ENCODE peak calls at places on chromosome 9, in four cellular contexts. One of them, this sample, is unnamed.

GRCh38 chr9:128091144-128091543 is 23.1 kb downstream of the SLC25A25 start:
- DNase-seq in NB4: no peak
- DNase-seq in transverse colon: peak; percentile 48
- DNase-seq in bronchial epithelial cell: no peak
- DNase-seq in this sample: no peak

GRCh38 chr9:19876569-19877316 is 87.9 kb upstream of the SLC24A2 start:
- DNase-seq in NB4: no peak
- DNase-seq in transverse colon: no peak
- DNase-seq in bronchial epithelial cell: no peak
- DNase-seq in this sample: no peak

GRCh38 chr9:81879501-81879916 is 48.7 kb upstream of the SPATA31D4 start:
- DNase-seq in NB4: no peak
- DNase-seq in transverse colon: peak; percentile 65
- DNase-seq in bronchial epithelial cell: peak; percentile 57
- DNase-seq in this sample: peak; percentile 72

GRCh38 chr9:22817181-22817580 is 370.6 kb downstream of the DMRTA1 start:
- DNase-seq in NB4: no peak
- DNase-seq in transverse colon: no peak
- DNase-seq in bronchial epithelial cell: no peak
- DNase-seq in this sample: no peak

GRCh38 chr9:135170535-135170934 is 83.1 kb downstream of the OLFM1 start:
- DNase-seq in NB4: no peak
- DNase-seq in transverse colon: no peak
- DNase-seq in bronchial epithelial cell: no peak
- DNase-seq in this sample: no peak

GRCh38 chr9:110538621-110539020 is 40.9 kb downstream of the SVEP1 start:
- DNase-seq in NB4: no peak
- DNase-seq in transverse colon: no peak
- DNase-seq in bronchial epithelial cell: no peak
- DNase-seq in this sample: no peak

GRCh38 chr9:26313108-26313507 is 579.5 kb downstream of the CAAP1 start:
- DNase-seq in NB4: no peak
- DNase-seq in transverse colon: no peak
- DNase-seq in bronchial epithelial cell: no peak
- DNase-seq in this sample: no peak

GRCh38 chr9:89274838-89275237 is 36.2 kb upstream of the CKS2 start:
- DNase-seq in NB4: peak; percentile 68
- DNase-seq in transverse colon: no peak
- DNase-seq in bronchial epithelial cell: peak; percentile 73
- DNase-seq in this sample: no peak

GRCh38 chr9:109574061-109574882 is 76.2 kb upstream of the PTPN3 start:
- DNase-seq in NB4: peak; percentile 59
- DNase-seq in transverse colon: no peak
- DNase-seq in bronchial epithelial cell: peak; percentile 63
- DNase-seq in this sample: peak; percentile 47

GRCh38 chr9:118121361-118121760 is 417.2 kb downstream of the TLR4 start:
- DNase-seq in NB4: no peak
- DNase-seq in transverse colon: no peak
- DNase-seq in bronchial epithelial cell: peak; percentile 21
- DNase-seq in this sample: no peak

GRCh38 chr9:130903194-130904069 is 6.8 kb upstream of the QRFP start:
- DNase-seq in NB4: no peak
- DNase-seq in transverse colon: no peak
- DNase-seq in bronchial epithelial cell: no peak
- DNase-seq in this sample: no peak

GRCh38 chr9:69066955-69067354 is 31.4 kb downstream of the FXN start:
- DNase-seq in NB4: no peak
- DNase-seq in transverse colon: no peak
- DNase-seq in bronchial epithelial cell: no peak
- DNase-seq in this sample: no peak

GRCh38 chr9:97987490-97987889 is 4.3 kb downstream of the ANP32B start:
- DNase-seq in NB4: peak; percentile 25
- DNase-seq in transverse colon: no peak
- DNase-seq in bronchial epithelial cell: no peak
- DNase-seq in this sample: no peak

GRCh38 chr9:124149992-124150391 is 107.8 kb upstream of the NEK6 start:
- DNase-seq in NB4: peak; percentile 42
- DNase-seq in transverse colon: no peak
- DNase-seq in bronchial epithelial cell: peak; percentile 15
- DNase-seq in this sample: no peak

GRCh38 chr9:92740446-92740961 is 24.1 kb downstream of the BICD2 start:
- DNase-seq in NB4: peak; percentile 28
- DNase-seq in transverse colon: no peak
- DNase-seq in bronchial epithelial cell: peak; percentile 75
- DNase-seq in this sample: no peak

GRCh38 chr9:79264511-79265448 is 307.0 kb upstream of the TLE4 start:
- DNase-seq in NB4: peak; percentile 79
- DNase-seq in transverse colon: no peak
- DNase-seq in bronchial epithelial cell: no peak
- DNase-seq in this sample: no peak

GRCh38 chr9:73270967-73271722 is 119.5 kb downstream of the ANXA1 start:
- DNase-seq in NB4: peak; percentile 69
- DNase-seq in transverse colon: no peak
- DNase-seq in bronchial epithelial cell: peak; percentile 97
- DNase-seq in this sample: no peak

GRCh38 chr9:135504262-135505229 is 4.1 kb downstream of the MRPS2 start:
- DNase-seq in NB4: peak; percentile 73
- DNase-seq in transverse colon: peak; percentile 52
- DNase-seq in bronchial epithelial cell: peak; percentile 33
- DNase-seq in this sample: peak; percentile 52

GRCh38 chr9:77003366-77003765 is 16.1 kb upstream of the FOXB2 start:
- DNase-seq in NB4: no peak
- DNase-seq in transverse colon: no peak
- DNase-seq in bronchial epithelial cell: no peak
- DNase-seq in this sample: no peak

GRCh38 chr9:93361995-93362394 is 89.5 kb upstream of the FAM120A start:
- DNase-seq in NB4: no peak
- DNase-seq in transverse colon: no peak
- DNase-seq in bronchial epithelial cell: no peak
- DNase-seq in this sample: no peak

GRCh38 chr9:95431286-95431685 is 85.5 kb downstream of the PTCH1 start:
- DNase-seq in NB4: no peak
- DNase-seq in transverse colon: no peak
- DNase-seq in bronchial epithelial cell: no peak
- DNase-seq in this sample: no peak

GRCh38 chr9:104412238-104412637 is 91.8 kb upstream of the OR13F1 start:
- DNase-seq in NB4: peak; percentile 11
- DNase-seq in transverse colon: no peak
- DNase-seq in bronchial epithelial cell: no peak
- DNase-seq in this sample: no peak

GRCh38 chr9:125119643-125120286 is 23.6 kb downstream of the SCAI start:
- DNase-seq in NB4: no peak
- DNase-seq in transverse colon: no peak
- DNase-seq in bronchial epithelial cell: no peak
- DNase-seq in this sample: no peak

GRCh38 chr9:2039294-2040180 is 24.4 kb downstream of the SMARCA2 start:
- DNase-seq in NB4: no peak
- DNase-seq in transverse colon: no peak
- DNase-seq in bronchial epithelial cell: no peak
- DNase-seq in this sample: no peak

GRCh38 chr9:109329274-109330258 is 8.7 kb upstream of the EPB41L4B start:
- DNase-seq in NB4: no peak
- DNase-seq in transverse colon: peak; percentile 82
- DNase-seq in bronchial epithelial cell: peak; percentile 91
- DNase-seq in this sample: peak; percentile 80

GRCh38 chr9:32525506-32525905 is 490 bp downstream of the RIGI start:
- DNase-seq in NB4: peak; percentile 51
- DNase-seq in transverse colon: no peak
- DNase-seq in bronchial epithelial cell: peak; percentile 26
- DNase-seq in this sample: peak; percentile 26

GRCh38 chr9:120344230-120344629 is 235.7 kb downstream of the CDK5RAP2 start:
- DNase-seq in NB4: no peak
- DNase-seq in transverse colon: no peak
- DNase-seq in bronchial epithelial cell: peak; percentile 93
- DNase-seq in this sample: no peak

GRCh38 chr9:77648458-77649108 is 461 bp upstream of the GNA14 start:
- DNase-seq in NB4: peak; percentile 6
- DNase-seq in transverse colon: peak; percentile 71
- DNase-seq in bronchial epithelial cell: peak; percentile 7
- DNase-seq in this sample: peak; percentile 79

GRCh38 chr9:13033959-13034695 is 245.4 kb downstream of the MPDZ start:
- DNase-seq in NB4: peak; percentile 77
- DNase-seq in transverse colon: peak; percentile 48
- DNase-seq in bronchial epithelial cell: peak; percentile 50
- DNase-seq in this sample: peak; percentile 49

GRCh38 chr9:79681576-79681975 is 109.8 kb downstream of the TLE4 start:
- DNase-seq in NB4: no peak
- DNase-seq in transverse colon: no peak
- DNase-seq in bronchial epithelial cell: no peak
- DNase-seq in this sample: no peak

GRCh38 chr9:3760031-3760430 is 234.2 kb upstream of the RFX3 start:
- DNase-seq in NB4: no peak
- DNase-seq in transverse colon: no peak
- DNase-seq in bronchial epithelial cell: peak; percentile 88
- DNase-seq in this sample: no peak

GRCh38 chr9:87944096-87944495 is 26.3 kb downstream of the SPATA31C1 start:
- DNase-seq in NB4: peak; percentile 12
- DNase-seq in transverse colon: no peak
- DNase-seq in bronchial epithelial cell: no peak
- DNase-seq in this sample: no peak

GRCh38 chr9:124110307-124110915 is 98.8 kb downstream of the LHX2 start:
- DNase-seq in NB4: peak; percentile 76
- DNase-seq in transverse colon: peak; percentile 53
- DNase-seq in bronchial epithelial cell: peak; percentile 38
- DNase-seq in this sample: peak; percentile 67

GRCh38 chr9:124209279-124209678 is 48.5 kb upstream of the NEK6 start:
- DNase-seq in NB4: no peak
- DNase-seq in transverse colon: no peak
- DNase-seq in bronchial epithelial cell: no peak
- DNase-seq in this sample: no peak

GRCh38 chr9:77177894-77178794 is 810 bp downstream of the VPS13A start:
- DNase-seq in NB4: peak; percentile 69
- DNase-seq in transverse colon: peak; percentile 53
- DNase-seq in bronchial epithelial cell: peak; percentile 21
- DNase-seq in this sample: peak; percentile 62

GRCh38 chr9:95552814-95553546 is 36.2 kb upstream of the PTCH1 start:
- DNase-seq in NB4: no peak
- DNase-seq in transverse colon: no peak
- DNase-seq in bronchial epithelial cell: peak; percentile 3
- DNase-seq in this sample: no peak

GRCh38 chr9:69835412-69836080 is 14.9 kb downstream of the CFAP95 start:
- DNase-seq in NB4: no peak
- DNase-seq in transverse colon: no peak
- DNase-seq in bronchial epithelial cell: no peak
- DNase-seq in this sample: no peak

GRCh38 chr9:22216730-22217160 is 207.6 kb upstream of the CDKN2B start:
- DNase-seq in NB4: no peak
- DNase-seq in transverse colon: no peak
- DNase-seq in bronchial epithelial cell: no peak
- DNase-seq in this sample: no peak

GRCh38 chr9:96620155-96620514 is 492 bp upstream of the CDC14B start:
- DNase-seq in NB4: no peak
- DNase-seq in transverse colon: no peak
- DNase-seq in bronchial epithelial cell: no peak
- DNase-seq in this sample: no peak
- H3K4me3 ChIP-seq in NB4: peak overlapping the region; percentile 28
- H3K4me3 ChIP-seq in transverse colon: no peak overlapping the region
- H3K4me3 ChIP-seq in bronchial epithelial cell: peak overlapping the region; percentile 60
- H3K4me3 ChIP-seq in this sample: peak overlapping the region; percentile 49

GRCh38 chr9:137028281-137029057 is 432 bp upstream of the ABCA2 start:
- DNase-seq in NB4: peak; percentile 90
- DNase-seq in transverse colon: peak; percentile 83
- DNase-seq in bronchial epithelial cell: peak; percentile 12
- DNase-seq in this sample: peak; percentile 83

GRCh38 chr9:137029058-137029922 is 1.3 kb upstream of the ABCA2 start:
- DNase-seq in NB4: peak; percentile 92
- DNase-seq in transverse colon: peak; percentile 86
- DNase-seq in bronchial epithelial cell: peak; percentile 23
- DNase-seq in this sample: peak; percentile 87

GRCh38 chr9:137030528-137030927 is 1.4 kb downstream of the FUT7 start:
- DNase-seq in NB4: peak; percentile 98
- DNase-seq in transverse colon: no peak
- DNase-seq in bronchial epithelial cell: no peak
- DNase-seq in this sample: peak; percentile 31

GRCh38 chr9:137030931-137031527 is 859 bp downstream of the FUT7 start:
- DNase-seq in NB4: no peak
- DNase-seq in transverse colon: no peak
- DNase-seq in bronchial epithelial cell: no peak
- DNase-seq in this sample: no peak

GRCh38 chr9:137030006-137030405 is 1.9 kb downstream of the FUT7 start:
- DNase-seq in NB4: peak; percentile 80
- DNase-seq in transverse colon: no peak
- DNase-seq in bronchial epithelial cell: no peak
- DNase-seq in this sample: no peak
- H3K4me3 ChIP-seq in NB4: peak overlapping the region; percentile 64
- H3K4me3 ChIP-seq in transverse colon: no peak overlapping the region
- H3K4me3 ChIP-seq in bronchial epithelial cell: no peak overlapping the region
- H3K4me3 ChIP-seq in this sample: no peak overlapping the region

GRCh38 chr9:137278913-137279711 is 1.6 kb downstream of the TOR4A start:
- DNase-seq in NB4: no peak
- DNase-seq in transverse colon: no peak
- DNase-seq in bronchial epithelial cell: no peak
- DNase-seq in this sample: no peak
- H3K4me3 ChIP-seq in NB4: no peak overlapping the region
- H3K4me3 ChIP-seq in transverse colon: no peak overlapping the region
- H3K4me3 ChIP-seq in bronchial epithelial cell: peak overlapping the region; percentile 82
- H3K4me3 ChIP-seq in this sample: peak overlapping the region; percentile 55

GRCh38 chr9:5408596-5408995 is 29.1 kb downstream of the PLGRKT start:
- DNase-seq in NB4: no peak
- DNase-seq in transverse colon: no peak
- DNase-seq in bronchial epithelial cell: no peak
- DNase-seq in this sample: no peak
- H3K4me3 ChIP-seq in NB4: no peak overlapping the region
- H3K4me3 ChIP-seq in transverse colon: no peak overlapping the region
- H3K4me3 ChIP-seq in bronchial epithelial cell: no peak overlapping the region
- H3K4me3 ChIP-seq in this sample: no peak overlapping the region

DNA sequence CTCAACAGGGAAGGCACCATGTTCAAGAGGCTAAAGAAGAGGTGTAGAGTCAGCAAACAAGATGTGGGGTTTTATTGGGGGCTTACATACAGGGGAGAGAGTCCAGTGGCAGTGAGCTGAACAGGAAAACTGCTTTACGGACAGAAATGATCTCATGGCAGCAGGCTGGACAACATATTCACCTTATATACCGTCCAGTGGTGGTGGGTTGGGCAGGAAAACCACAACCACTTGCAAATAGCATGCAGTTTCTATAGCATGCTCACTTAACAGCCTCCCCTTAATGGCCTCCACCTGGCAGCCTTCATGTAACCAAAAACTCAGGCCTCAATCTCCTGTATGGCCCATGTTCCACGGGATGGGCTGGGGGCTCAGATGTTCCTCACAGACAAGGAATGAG is 5.4 kb downstream of the TNFSF8 start:
- DNase-seq in NB4: no peak
- DNase-seq in transverse colon: no peak
- DNase-seq in bronchial epithelial cell: no peak
- DNase-seq in this sample: no peak
- H3K4me3 ChIP-seq in NB4: no peak overlapping the region
- H3K4me3 ChIP-seq in transverse colon: no peak overlapping the region
- H3K4me3 ChIP-seq in bronchial epithelial cell: no peak overlapping the region
- H3K4me3 ChIP-seq in this sample: no peak overlapping the region

GRCh38 chr9:31347082-31347617 is 1037.3 kb upstream of the ACO1 start:
- DNase-seq in NB4: peak; percentile 62
- DNase-seq in transverse colon: no peak
- DNase-seq in bronchial epithelial cell: peak; percentile 59
- DNase-seq in this sample: no peak
- H3K4me3 ChIP-seq in NB4: no peak overlapping the region
- H3K4me3 ChIP-seq in transverse colon: no peak overlapping the region
- H3K4me3 ChIP-seq in bronchial epithelial cell: no peak overlapping the region
- H3K4me3 ChIP-seq in this sample: no peak overlapping the region